ENCODE peak calls at places on chromosomes 2 and 18, in eight cellular contexts. S is A549, F is SJSA1, T is tibial artery, K is cardiac fibroblast, H is foreskin fibroblast, E is transverse colon, V is left ventricle myocardium inferior. P is an unnamed sample.

GRCh38 chr2:25127631-25128030 is 40.7 kb downstream of the POMC start:
- DNase-seq in S (no peak), F (no peak), T (no peak), K (peak), H (peak), E (no peak), V (no peak), P (no peak)

GRCh38 chr2:238848941-238849853 is 1.3 kb downstream of the TWIST2 start:
- DNase-seq in S (no peak), F (peak), T (no peak), K (peak), H (peak), E (no peak), V (no peak), P (no peak)

GRCh38 chr2:232871835-232872736 is 2.0 kb downstream of the SNORC start:
- DNase-seq in S (no peak), F (no peak), T (peak), K (no peak), H (no peak), E (no peak), V (no peak), P (no peak)

GRCh38 chr18:37248281-37248680 is 317.3 kb downstream of the CELF4 start:
- DNase-seq in S (no peak), F (no peak), T (no peak), K (no peak), H (no peak), E (no peak), V (no peak), P (no peak)

GRCh38 chr2:10322973-10323372 is 20.3 kb downstream of the HPCAL1 start:
- DNase-seq in S (no peak), F (no peak), T (peak), K (no peak), H (no peak), E (no peak), V (no peak), P (no peak)

GRCh38 chr18:10062292-10062940 is 148.6 kb downstream of the VAPA start:
- DNase-seq in S (no peak), F (peak), T (peak), K (peak), H (peak), E (no peak), V (no peak), P (no peak)

GRCh38 chr2:239657992-239658391 is 257.2 kb upstream of the HDAC4 start:
- DNase-seq in S (no peak), F (no peak), T (peak), K (no peak), H (no peak), E (no peak), V (no peak), P (no peak)

GRCh38 chr2:216222650-216223352 is 113.7 kb downstream of the XRCC5 start:
- DNase-seq in S (no peak), F (peak), T (no peak), K (peak), H (peak), E (no peak), V (no peak), P (no peak)

GRCh38 chr2:235990344-235990743 is 177.8 kb downstream of the GBX2 start:
- DNase-seq in S (no peak), F (no peak), T (no peak), K (no peak), H (no peak), E (no peak), V (peak), P (no peak)

GRCh38 chr2:200411831-200412230 is 98.0 kb downstream of the KCTD18 start:
- DNase-seq in S (no peak), F (no peak), T (no peak), K (peak), H (peak), E (no peak), V (no peak), P (no peak)

GRCh38 chr2:2332381-2332780 is 1.3 kb upstream of the MYT1L start:
- DNase-seq in S (no peak), F (no peak), T (no peak), K (no peak), H (no peak), E (no peak), V (no peak), P (no peak)

GRCh38 chr2:180690611-180691010 is 289.8 kb upstream of the UBE2E3 start:
- DNase-seq in S (no peak), F (peak), T (no peak), K (peak), H (peak), E (no peak), V (no peak), P (no peak)

GRCh38 chr2:161238264-161238558 is 70.0 kb upstream of the PSMD14 start:
- DNase-seq in S (no peak), F (no peak), T (no peak), K (no peak), H (peak), E (no peak), V (no peak), P (no peak)

GRCh38 chr18:69455120-69455519 is 54.4 kb downstream of the DOK6 start:
- DNase-seq in S (no peak), F (no peak), T (no peak), K (no peak), H (no peak), E (no peak), V (no peak), P (no peak)

GRCh38 chr18:59610546-59611140 is 86.6 kb downstream of the CCBE1 start:
- DNase-seq in S (no peak), F (no peak), T (no peak), K (no peak), H (no peak), E (no peak), V (no peak), P (peak)

GRCh38 chr2:28539095-28539494 is 43.2 kb downstream of the PLB1 start:
- DNase-seq in S (no peak), F (peak), T (no peak), K (peak), H (no peak), E (peak), V (no peak), P (no peak)

GRCh38 chr2:141611-142010 is 95.3 kb upstream of the FAM110C start:
- DNase-seq in S (no peak), F (no peak), T (no peak), K (no peak), H (no peak), E (no peak), V (no peak), P (no peak)

GRCh38 chr2:74979844-74980243 is 21.4 kb downstream of the POLE4 start:
- DNase-seq in S (no peak), F (no peak), T (no peak), K (no peak), H (no peak), E (no peak), V (no peak), P (no peak)

GRCh38 chr2:98805412-98806265 is 74.7 kb upstream of the MGAT4A start:
- DNase-seq in S (no peak), F (no peak), T (peak), K (peak), H (peak), E (no peak), V (no peak), P (no peak)

GRCh38 chr2:206408323-206409320 is 34.7 kb upstream of the ADAM23 start:
- DNase-seq in S (no peak), F (no peak), T (no peak), K (no peak), H (no peak), E (no peak), V (no peak), P (no peak)

GRCh38 chr2:108316194-108316880 is 27.6 kb downstream of the SULT1C2 start:
- DNase-seq in S (no peak), F (no peak), T (no peak), K (no peak), H (no peak), E (no peak), V (no peak), P (no peak)

GRCh38 chr18:48913201-48913600 is 37.6 kb downstream of the SMAD7 start:
- DNase-seq in S (no peak), F (no peak), T (peak), K (no peak), H (no peak), E (no peak), V (no peak), P (no peak)

GRCh38 chr2:45843136-45843535 is 191.7 kb downstream of the PRKCE start:
- DNase-seq in S (no peak), F (no peak), T (no peak), K (no peak), H (no peak), E (no peak), V (no peak), P (peak)

GRCh38 chr2:57892920-57893319 is 153.7 kb upstream of the VRK2 start:
- DNase-seq in S (no peak), F (no peak), T (no peak), K (no peak), H (no peak), E (no peak), V (no peak), P (no peak)

GRCh38 chr2:3491306-3491705 is 28.0 kb downstream of the ADI1 start:
- DNase-seq in S (no peak), F (no peak), T (no peak), K (no peak), H (no peak), E (no peak), V (no peak), P (no peak)

GRCh38 chr2:171083426-171083825 is 77.3 kb downstream of the TLK1 start:
- DNase-seq in S (no peak), F (no peak), T (no peak), K (no peak), H (no peak), E (no peak), V (no peak), P (no peak)

GRCh38 chr2:28617502-28618184 is 121.8 kb downstream of the PLB1 start:
- DNase-seq in S (no peak), F (no peak), T (peak), K (peak), H (no peak), E (no peak), V (no peak), P (no peak)

GRCh38 chr2:128396946-128397345 is 78.3 kb upstream of the HS6ST1 start:
- DNase-seq in S (no peak), F (no peak), T (no peak), K (no peak), H (no peak), E (no peak), V (no peak), P (no peak)

GRCh38 chr18:905948-906415 is 1.3 kb downstream of the ADCYAP1 start:
- DNase-seq in S (no peak), F (no peak), T (no peak), K (no peak), H (peak), E (no peak), V (no peak), P (no peak)

GRCh38 chr2:169260246-169260645 is 102.1 kb downstream of the LRP2 start:
- DNase-seq in S (no peak), F (no peak), T (no peak), K (no peak), H (no peak), E (no peak), V (no peak), P (no peak)

GRCh38 chr2:97745474-97746172 is 32.2 kb downstream of the ZAP70 start:
- DNase-seq in S (no peak), F (no peak), T (no peak), K (no peak), H (no peak), E (no peak), V (peak), P (no peak)

GRCh38 chr2:75654012-75654411 is 7.4 kb downstream of the MRPL19 start:
- DNase-seq in S (no peak), F (no peak), T (no peak), K (no peak), H (no peak), E (no peak), V (no peak), P (no peak)

GRCh38 chr2:95323347-95324155 is 26.4 kb downstream of the KCNIP3 start:
- DNase-seq in S (peak), F (no peak), T (no peak), K (peak), H (peak), E (peak), V (no peak), P (peak)

GRCh38 chr2:48530033-48530804 is at the start of gene STON1:
- DNase-seq in S (peak), F (peak), T (peak), K (peak), H (peak), E (peak), V (peak), P (no peak)

GRCh38 chr2:151326532-151326931 is 30.9 kb upstream of the TNFAIP6 start:
- DNase-seq in S (no peak), F (no peak), T (no peak), K (no peak), H (no peak), E (no peak), V (no peak), P (no peak)

GRCh38 chr2:135820003-135820618 is 16.9 kb downstream of the LCT start:
- DNase-seq in S (no peak), F (peak), T (no peak), K (no peak), H (peak), E (no peak), V (no peak), P (peak)

GRCh38 chr2:177597759-177598158 is 205.2 kb downstream of the AGPS start:
- DNase-seq in S (no peak), F (no peak), T (no peak), K (peak), H (peak), E (no peak), V (no peak), P (no peak)

GRCh38 chr18:75071866-75072671 is 136.9 kb downstream of the PTGR3 start:
- DNase-seq in S (no peak), F (no peak), T (no peak), K (no peak), H (no peak), E (no peak), V (no peak), P (no peak)

GRCh38 chr2:71559080-71559827 is 105.9 kb downstream of the DYSF start:
- DNase-seq in S (no peak), F (no peak), T (no peak), K (no peak), H (no peak), E (no peak), V (no peak), P (no peak)

GRCh38 chr2:55452879-55453278 is 33.2 kb upstream of the CCDC88A start:
- DNase-seq in S (no peak), F (no peak), T (no peak), K (no peak), H (no peak), E (no peak), V (no peak), P (no peak)
- H3K4me3 ChIP-seq in S (no peak), F (no peak), T (no peak), K (no peak), H (no peak), E (no peak), V (no peak), P (no peak)

DNA sequence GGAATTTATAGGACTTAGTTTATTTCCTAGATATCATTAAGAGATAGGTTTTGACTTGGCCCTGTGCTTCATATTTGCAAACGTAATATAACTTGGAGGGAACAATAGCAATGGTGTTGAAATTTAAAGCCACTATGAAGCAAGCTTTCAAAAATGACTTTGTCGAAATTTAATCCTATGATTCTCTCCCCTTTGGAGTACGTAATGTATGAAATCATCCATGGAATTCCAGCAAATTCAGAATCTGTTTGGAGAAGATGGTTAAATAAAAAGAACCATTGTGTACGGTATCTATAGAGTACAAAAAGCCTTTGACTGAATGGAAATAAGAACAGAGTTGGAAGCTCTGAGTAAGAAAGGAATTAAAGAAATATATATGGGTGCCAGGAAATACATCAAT is 486.4 kb downstream of the ARHGAP15 start:
- DNase-seq in S (no peak), F (no peak), T (no peak), K (peak), H (no peak), E (no peak), V (no peak), P (no peak)
- H3K4me3 ChIP-seq in S (no peak), F (no peak), T (no peak), K (no peak), H (no peak), E (no peak), V (no peak), P (no peak)

GRCh38 chr18:12254137-12254819 is at the start of gene CIDEA:
- DNase-seq in S (no peak), F (peak), T (no peak), K (peak), H (peak), E (no peak), V (no peak), P (no peak)
- H3K4me3 ChIP-seq in S (peak), F (no peak), T (peak), K (no peak), H (peak), E (no peak), V (peak), P (no peak)

GRCh38 chr18:12271376-12272235 is 17.4 kb downstream of the CIDEA start:
- DNase-seq in S (peak), F (peak), T (peak), K (peak), H (peak), E (peak), V (peak), P (peak)
- H3K4me3 ChIP-seq in S (peak), F (peak), T (peak), K (peak), H (peak), E (peak), V (peak), P (peak)

P was measured in Jurkat, Clone E6-1.